ENCODE peak calls at places on chromosomes 1 and 21, in eight cellular contexts. One of them, this sample, is unnamed.

GRCh38 chr21:15754640-15755039 is 24.9 kb downstream of the USP25 start:
- DNase-seq in ACHN: peak
- DNase-seq in T-helper 17 cell: no peak
- DNase-seq in stimulated activated naive CD8-positive, alpha-beta T cell treated with anti-CD3 and anti-CD28 coated beads, Interleukin-15, Interleukin-2, amounts not matched to agents 100 U/mL and 50 U/mL, for 24 hours: no peak
- DNase-seq in T follicular helper cell: no peak
- DNase-seq in GM04504: no peak
- DNase-seq in endodermal cell: no peak
- DNase-seq in pancreas: no peak
- DNase-seq in this sample: no peak

GRCh38 chr1:53545663-53546408 is 86.6 kb downstream of the DMRTB1 start:
- DNase-seq in stimulated activated naive CD8-positive, alpha-beta T cell treated with anti-CD3 and anti-CD28 coated beads, Interleukin-15, Interleukin-2, amounts not matched to agents 100 U/mL and 50 U/mL, for 24 hours: no peak
- DNase-seq in endodermal cell: no peak
- DNase-seq in pancreas: no peak
- DNase-seq in T follicular helper cell: no peak
- DNase-seq in GM04504: no peak
- DNase-seq in ACHN: no peak
- DNase-seq in T-helper 17 cell: no peak
- DNase-seq in this sample: no peak

GRCh38 chr1:44390277-44390676 is 14.8 kb upstream of the RNF220 start:
- DNase-seq in T follicular helper cell: no peak
- DNase-seq in GM04504: peak
- DNase-seq in T-helper 17 cell: no peak
- DNase-seq in pancreas: no peak
- DNase-seq in stimulated activated naive CD8-positive, alpha-beta T cell treated with anti-CD3 and anti-CD28 coated beads, Interleukin-15, Interleukin-2, amounts not matched to agents 100 U/mL and 50 U/mL, for 24 hours: no peak
- DNase-seq in endodermal cell: no peak
- DNase-seq in ACHN: peak
- DNase-seq in this sample: no peak

GRCh38 chr1:212291505-212292134 is 6.4 kb downstream of the PPP2R5A start:
- DNase-seq in ACHN: peak
- DNase-seq in endodermal cell: no peak
- DNase-seq in T-helper 17 cell: no peak
- DNase-seq in stimulated activated naive CD8-positive, alpha-beta T cell treated with anti-CD3 and anti-CD28 coated beads, Interleukin-15, Interleukin-2, amounts not matched to agents 100 U/mL and 50 U/mL, for 24 hours: no peak
- DNase-seq in GM04504: no peak
- DNase-seq in T follicular helper cell: no peak
- DNase-seq in pancreas: no peak
- DNase-seq in this sample: no peak

GRCh38 chr1:210726621-210727020 is 397.9 kb downstream of the HHAT start:
- DNase-seq in ACHN: peak
- DNase-seq in GM04504: peak
- DNase-seq in T follicular helper cell: no peak
- DNase-seq in T-helper 17 cell: no peak
- DNase-seq in endodermal cell: peak
- DNase-seq in stimulated activated naive CD8-positive, alpha-beta T cell treated with anti-CD3 and anti-CD28 coated beads, Interleukin-15, Interleukin-2, amounts not matched to agents 100 U/mL and 50 U/mL, for 24 hours: peak
- DNase-seq in pancreas: no peak
- DNase-seq in this sample: no peak

GRCh38 chr1:47901001-47901575 is 96.1 kb downstream of the TRABD2B start:
- DNase-seq in endodermal cell: peak
- DNase-seq in T-helper 17 cell: no peak
- DNase-seq in T follicular helper cell: no peak
- DNase-seq in stimulated activated naive CD8-positive, alpha-beta T cell treated with anti-CD3 and anti-CD28 coated beads, Interleukin-15, Interleukin-2, amounts not matched to agents 100 U/mL and 50 U/mL, for 24 hours: no peak
- DNase-seq in GM04504: no peak
- DNase-seq in ACHN: no peak
- DNase-seq in pancreas: no peak
- DNase-seq in this sample: no peak

GRCh38 chr1:112818990-112819689 is 104.0 kb upstream of the PPM1J start:
- DNase-seq in T follicular helper cell: no peak
- DNase-seq in endodermal cell: peak
- DNase-seq in pancreas: no peak
- DNase-seq in stimulated activated naive CD8-positive, alpha-beta T cell treated with anti-CD3 and anti-CD28 coated beads, Interleukin-15, Interleukin-2, amounts not matched to agents 100 U/mL and 50 U/mL, for 24 hours: no peak
- DNase-seq in T-helper 17 cell: no peak
- DNase-seq in GM04504: no peak
- DNase-seq in ACHN: no peak
- DNase-seq in this sample: no peak

GRCh38 chr1:16145030-16145987 is 10.6 kb downstream of the EPHA2 start:
- DNase-seq in endodermal cell: peak
- DNase-seq in T-helper 17 cell: no peak
- DNase-seq in T follicular helper cell: no peak
- DNase-seq in pancreas: peak
- DNase-seq in stimulated activated naive CD8-positive, alpha-beta T cell treated with anti-CD3 and anti-CD28 coated beads, Interleukin-15, Interleukin-2, amounts not matched to agents 100 U/mL and 50 U/mL, for 24 hours: no peak
- DNase-seq in GM04504: peak
- DNase-seq in ACHN: peak
- DNase-seq in this sample: no peak

GRCh38 chr1:207103892-207104373 is at the start of gene C4BPA:
- DNase-seq in ACHN: no peak
- DNase-seq in endodermal cell: no peak
- DNase-seq in stimulated activated naive CD8-positive, alpha-beta T cell treated with anti-CD3 and anti-CD28 coated beads, Interleukin-15, Interleukin-2, amounts not matched to agents 100 U/mL and 50 U/mL, for 24 hours: no peak
- DNase-seq in pancreas: no peak
- DNase-seq in GM04504: no peak
- DNase-seq in T-helper 17 cell: no peak
- DNase-seq in T follicular helper cell: no peak
- DNase-seq in this sample: no peak

GRCh38 chr1:150876111-150876434 is 326 bp downstream of the ARNT start:
- DNase-seq in T follicular helper cell: no peak
- DNase-seq in ACHN: peak
- DNase-seq in stimulated activated naive CD8-positive, alpha-beta T cell treated with anti-CD3 and anti-CD28 coated beads, Interleukin-15, Interleukin-2, amounts not matched to agents 100 U/mL and 50 U/mL, for 24 hours: no peak
- DNase-seq in pancreas: no peak
- DNase-seq in T-helper 17 cell: no peak
- DNase-seq in GM04504: peak
- DNase-seq in endodermal cell: no peak
- DNase-seq in this sample: no peak

GRCh38 chr1:107940178-107940577 is 24.8 kb downstream of the VAV3 start:
- DNase-seq in pancreas: no peak
- DNase-seq in GM04504: no peak
- DNase-seq in endodermal cell: no peak
- DNase-seq in T follicular helper cell: no peak
- DNase-seq in T-helper 17 cell: no peak
- DNase-seq in stimulated activated naive CD8-positive, alpha-beta T cell treated with anti-CD3 and anti-CD28 coated beads, Interleukin-15, Interleukin-2, amounts not matched to agents 100 U/mL and 50 U/mL, for 24 hours: no peak
- DNase-seq in ACHN: no peak
- DNase-seq in this sample: no peak

GRCh38 chr1:164723296-164723731 is 164.3 kb downstream of the PBX1 start:
- DNase-seq in pancreas: peak
- DNase-seq in T-helper 17 cell: no peak
- DNase-seq in GM04504: no peak
- DNase-seq in ACHN: no peak
- DNase-seq in endodermal cell: no peak
- DNase-seq in T follicular helper cell: no peak
- DNase-seq in stimulated activated naive CD8-positive, alpha-beta T cell treated with anti-CD3 and anti-CD28 coated beads, Interleukin-15, Interleukin-2, amounts not matched to agents 100 U/mL and 50 U/mL, for 24 hours: no peak
- DNase-seq in this sample: no peak

GRCh38 chr1:117244306-117244705 is 33.6 kb upstream of the VTCN1 start:
- DNase-seq in ACHN: no peak
- DNase-seq in stimulated activated naive CD8-positive, alpha-beta T cell treated with anti-CD3 and anti-CD28 coated beads, Interleukin-15, Interleukin-2, amounts not matched to agents 100 U/mL and 50 U/mL, for 24 hours: no peak
- DNase-seq in T follicular helper cell: no peak
- DNase-seq in pancreas: no peak
- DNase-seq in GM04504: no peak
- DNase-seq in endodermal cell: no peak
- DNase-seq in T-helper 17 cell: no peak
- DNase-seq in this sample: no peak

GRCh38 chr1:6600410-6601048 is 2.1 kb downstream of the KLHL21 start:
- DNase-seq in pancreas: no peak
- DNase-seq in T follicular helper cell: no peak
- DNase-seq in T-helper 17 cell: no peak
- DNase-seq in endodermal cell: no peak
- DNase-seq in stimulated activated naive CD8-positive, alpha-beta T cell treated with anti-CD3 and anti-CD28 coated beads, Interleukin-15, Interleukin-2, amounts not matched to agents 100 U/mL and 50 U/mL, for 24 hours: no peak
- DNase-seq in ACHN: no peak
- DNase-seq in GM04504: no peak
- DNase-seq in this sample: no peak